ENCODE peak calls at places on chromosomes 5 and 9, in four cellular contexts. One of them, this sample, is unnamed.

GRCh38 chr9:69549310-69550202 is 122.6 kb downstream of the APBA1 start:
- DNase-seq in progenitor cell of endocrine pancreas: no peak
- DNase-seq in activated naive CD4-positive, alpha-beta T cell: no peak
- DNase-seq in EH: peak; percentile 56
- DNase-seq in this sample: no peak

GRCh38 chr9:81361311-81361710 is 328.0 kb downstream of the TLE1 start:
- DNase-seq in progenitor cell of endocrine pancreas: no peak
- DNase-seq in activated naive CD4-positive, alpha-beta T cell: no peak
- DNase-seq in EH: no peak
- DNase-seq in this sample: no peak

GRCh38 chr5:125316913-125317545 is 570.6 kb upstream of the ZNF608 start:
- DNase-seq in progenitor cell of endocrine pancreas: no peak
- DNase-seq in activated naive CD4-positive, alpha-beta T cell: no peak
- DNase-seq in EH: peak; percentile 49
- DNase-seq in this sample: no peak

GRCh38 chr9:137014166-137014565 is 13.9 kb downstream of the ABCA2 start:
- DNase-seq in progenitor cell of endocrine pancreas: no peak
- DNase-seq in activated naive CD4-positive, alpha-beta T cell: no peak
- DNase-seq in EH: no peak
- DNase-seq in this sample: no peak

GRCh38 chr9:112648624-112649023 is 69.3 kb downstream of the INIP start:
- DNase-seq in progenitor cell of endocrine pancreas: no peak
- DNase-seq in activated naive CD4-positive, alpha-beta T cell: no peak
- DNase-seq in EH: no peak
- DNase-seq in this sample: no peak

GRCh38 chr5:12901696-12902095 is 997.5 kb upstream of the CTNND2 start:
- DNase-seq in progenitor cell of endocrine pancreas: no peak
- DNase-seq in activated naive CD4-positive, alpha-beta T cell: no peak
- DNase-seq in EH: no peak
- DNase-seq in this sample: no peak

GRCh38 chr5:168612123-168612522 is 33.0 kb upstream of the PANK3 start:
- DNase-seq in progenitor cell of endocrine pancreas: no peak
- DNase-seq in activated naive CD4-positive, alpha-beta T cell: no peak
- DNase-seq in EH: no peak
- DNase-seq in this sample: no peak

GRCh38 chr5:35803221-35803651 is 53.5 kb upstream of the IL7R start:
- DNase-seq in progenitor cell of endocrine pancreas: no peak
- DNase-seq in activated naive CD4-positive, alpha-beta T cell: no peak
- DNase-seq in EH: peak; percentile 89
- DNase-seq in this sample: peak; percentile 36

GRCh38 chr9:33164138-33164809 is 2.9 kb downstream of the B4GALT1 start:
- DNase-seq in progenitor cell of endocrine pancreas: no peak
- DNase-seq in activated naive CD4-positive, alpha-beta T cell: no peak
- DNase-seq in EH: peak; percentile 32
- DNase-seq in this sample: no peak

GRCh38 chr5:132557425-132557805 is 638 bp downstream of the RAD50 start:
- DNase-seq in progenitor cell of endocrine pancreas: no peak
- DNase-seq in activated naive CD4-positive, alpha-beta T cell: no peak
- DNase-seq in EH: peak; percentile 53
- DNase-seq in this sample: no peak

GRCh38 chr9:133333566-133333965 is 2.4 kb downstream of the SURF6 start:
- DNase-seq in progenitor cell of endocrine pancreas: no peak
- DNase-seq in activated naive CD4-positive, alpha-beta T cell: no peak
- DNase-seq in EH: no peak
- DNase-seq in this sample: no peak

GRCh38 chr9:34989946-34990635 is 546 bp downstream of the DNAJB5 start:
- DNase-seq in progenitor cell of endocrine pancreas: peak; percentile 59
- DNase-seq in activated naive CD4-positive, alpha-beta T cell: no peak
- DNase-seq in EH: peak; percentile 55
- DNase-seq in this sample: no peak